ENCODE peak calls at places on chromosome 18, in four cellular contexts. One of them, this sample, is unnamed. For H3K9me3, the result is how much of the 10 kb centered on the place peaks cover.

GRCh38 chr18:38706373-38706772 is 1140.8 kb upstream of the CELF4 start:
- DNase-seq in K562: no peak
- DNase-seq in HepG2: no peak
- DNase-seq in HCT116: no peak
- DNase-seq in this sample: no peak

GRCh38 chr18:9095297-9096012 is 7.0 kb upstream of the NDUFV2 start:
- DNase-seq in K562: peak
- DNase-seq in HepG2: peak
- DNase-seq in HCT116: no peak
- DNase-seq in this sample: no peak

GRCh38 chr18:38695559-38696270 is 1130.1 kb upstream of the CELF4 start:
- DNase-seq in K562: no peak
- DNase-seq in HepG2: no peak
- DNase-seq in HCT116: no peak
- DNase-seq in this sample: no peak

GRCh38 chr18:47826157-47827074 is 104.0 kb downstream of the SMAD2 start:
- DNase-seq in K562: no peak
- DNase-seq in HepG2: no peak
- DNase-seq in HCT116: no peak
- DNase-seq in this sample: no peak

GRCh38 chr18:6207941-6208340 is 206.8 kb downstream of the L3MBTL4 start:
- DNase-seq in K562: no peak
- DNase-seq in HepG2: no peak
- DNase-seq in HCT116: no peak
- DNase-seq in this sample: no peak

GRCh38 chr18:13279181-13280065 is 60.9 kb downstream of the LDLRAD4 start:
- DNase-seq in K562: no peak
- DNase-seq in HepG2: no peak
- DNase-seq in HCT116: no peak
- DNase-seq in this sample: no peak

GRCh38 chr18:61714421-61714820 is 178.4 kb downstream of the RNF152 start:
- DNase-seq in K562: no peak
- DNase-seq in HepG2: no peak
- DNase-seq in HCT116: no peak
- DNase-seq in this sample: no peak

GRCh38 chr18:46051731-46052461 is 20.2 kb downstream of the PSTPIP2 start:
- DNase-seq in K562: no peak
- DNase-seq in HepG2: peak
- DNase-seq in HCT116: no peak
- DNase-seq in this sample: no peak

GRCh38 chr18:39966275-39966674 is 1988.8 kb upstream of the PIK3C3 start:
- DNase-seq in K562: no peak
- DNase-seq in HepG2: no peak
- DNase-seq in HCT116: no peak
- DNase-seq in this sample: no peak

GRCh38 chr18:45837283-45838070 is 12.0 kb downstream of the SIGLEC15 start:
- DNase-seq in K562: no peak
- DNase-seq in HepG2: no peak
- DNase-seq in HCT116: no peak
- DNase-seq in this sample: no peak

GRCh38 chr18:30134020-30134419 is 908.5 kb downstream of the DSC3 start:
- DNase-seq in K562: no peak
- DNase-seq in HepG2: no peak
- DNase-seq in HCT116: no peak
- DNase-seq in this sample: no peak

GRCh38 chr18:46877329-46877987 is 39.8 kb downstream of the PIAS2 start:
- DNase-seq in K562: no peak
- DNase-seq in HepG2: no peak
- DNase-seq in HCT116: no peak
- DNase-seq in this sample: no peak

GRCh38 chr18:50475538-50476193 is 84.2 kb upstream of the MAPK4 start:
- DNase-seq in K562: no peak
- DNase-seq in HepG2: peak
- DNase-seq in HCT116: no peak
- DNase-seq in this sample: no peak

GRCh38 chr18:28459587-28459986 is 282.7 kb upstream of the CDH2 start:
- DNase-seq in K562: no peak
- DNase-seq in HepG2: peak
- DNase-seq in HCT116: no peak
- DNase-seq in this sample: no peak

GRCh38 chr18:8254664-8255063 is 354.6 kb upstream of the RAB12 start:
- DNase-seq in K562: no peak
- DNase-seq in HepG2: no peak
- DNase-seq in HCT116: no peak
- DNase-seq in this sample: no peak

GRCh38 chr18:32450026-32450681 is 20.5 kb downstream of the GAREM1 start:
- DNase-seq in K562: no peak
- DNase-seq in HepG2: no peak
- DNase-seq in HCT116: no peak
- DNase-seq in this sample: no peak

GRCh38 chr18:72187956-72188355 is 356.2 kb downstream of the CBLN2 start:
- DNase-seq in K562: no peak
- DNase-seq in HepG2: no peak
- DNase-seq in HCT116: no peak
- DNase-seq in this sample: no peak

GRCh38 chr18:1455605-1456004 is 550.9 kb downstream of the ADCYAP1 start:
- DNase-seq in K562: no peak
- DNase-seq in HepG2: no peak
- DNase-seq in HCT116: no peak
- DNase-seq in this sample: no peak
- H3K9me3 ChIP-seq in K562: under half
- H3K9me3 ChIP-seq in HepG2: under half
- H3K9me3 ChIP-seq in HCT116: under half
- H3K9me3 ChIP-seq in this sample: under half

DNA sequence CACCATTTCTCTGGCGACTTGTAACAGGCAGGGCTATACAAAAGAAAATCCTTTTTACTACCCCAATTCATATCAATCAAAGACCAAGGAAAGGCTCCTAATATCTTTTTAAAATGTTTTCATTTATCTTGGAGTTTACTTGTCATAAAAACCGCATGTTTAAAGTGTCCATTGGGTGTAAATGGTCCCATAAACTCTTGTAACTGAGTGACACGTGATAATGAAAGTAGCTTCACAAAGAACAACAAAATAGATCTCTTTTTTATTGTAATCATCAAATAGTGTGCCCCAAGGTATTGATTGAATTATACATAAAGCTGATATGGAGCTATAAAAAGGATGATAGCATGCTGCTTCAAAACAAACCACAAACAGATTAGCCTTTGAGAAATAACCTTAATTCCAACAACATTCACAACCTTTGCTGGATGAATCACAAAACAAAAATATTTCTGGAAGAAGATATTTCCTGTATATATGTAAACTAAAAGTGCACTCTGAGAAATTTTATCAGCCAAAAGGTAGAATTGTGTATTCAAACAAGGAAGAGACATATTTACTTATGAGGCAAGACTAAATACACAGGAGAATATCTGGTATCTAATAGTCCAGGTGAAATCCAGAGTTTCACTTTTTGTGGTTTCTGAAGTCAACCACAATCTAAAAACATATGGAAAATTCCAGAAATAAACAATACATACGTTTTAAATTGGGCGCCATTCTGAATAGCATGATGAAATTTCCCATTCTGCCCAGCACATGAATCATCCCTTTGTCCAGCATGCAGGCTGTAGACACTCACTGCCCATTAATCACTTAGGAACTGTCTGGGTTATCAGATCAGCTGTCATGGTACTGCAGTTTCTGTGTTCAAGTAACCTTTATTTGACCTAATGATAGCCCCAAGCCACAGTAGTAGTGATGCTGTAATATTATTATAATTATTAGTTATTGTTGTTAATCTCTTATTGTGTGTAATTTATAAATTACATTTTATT is 237.5 kb downstream of the PIK3C3 start:
- DNase-seq in K562: no peak
- DNase-seq in HepG2: peak
- DNase-seq in HCT116: no peak
- DNase-seq in this sample: no peak
- TF ChIP-seq TCF7L2 in K562: no peak
- TF ChIP-seq TCF7L2 in HepG2: no peak
- TF ChIP-seq TCF7L2 in HCT116: no peak
- TF ChIP-seq TCF7L2 in this sample: no peak

GRCh38 chr18:23876496-23876895 is 138.1 kb upstream of the TTC39C start:
- DNase-seq in K562: no peak
- DNase-seq in HepG2: no peak
- DNase-seq in HCT116: no peak
- DNase-seq in this sample: no peak

GRCh38 chr18:23876921-23877320 is 137.6 kb upstream of the TTC39C start:
- DNase-seq in K562: no peak
- DNase-seq in HepG2: no peak
- DNase-seq in HCT116: no peak
- DNase-seq in this sample: no peak

GRCh38 chr18:23875966-23876365 is 138.6 kb upstream of the TTC39C start:
- DNase-seq in K562: no peak
- DNase-seq in HepG2: no peak
- DNase-seq in HCT116: no peak
- DNase-seq in this sample: no peak

GRCh38 chr18:23878336-23878900 is 136.1 kb upstream of the TTC39C start:
- DNase-seq in K562: no peak
- DNase-seq in HepG2: no peak
- DNase-seq in HCT116: no peak
- DNase-seq in this sample: no peak

DNA sequence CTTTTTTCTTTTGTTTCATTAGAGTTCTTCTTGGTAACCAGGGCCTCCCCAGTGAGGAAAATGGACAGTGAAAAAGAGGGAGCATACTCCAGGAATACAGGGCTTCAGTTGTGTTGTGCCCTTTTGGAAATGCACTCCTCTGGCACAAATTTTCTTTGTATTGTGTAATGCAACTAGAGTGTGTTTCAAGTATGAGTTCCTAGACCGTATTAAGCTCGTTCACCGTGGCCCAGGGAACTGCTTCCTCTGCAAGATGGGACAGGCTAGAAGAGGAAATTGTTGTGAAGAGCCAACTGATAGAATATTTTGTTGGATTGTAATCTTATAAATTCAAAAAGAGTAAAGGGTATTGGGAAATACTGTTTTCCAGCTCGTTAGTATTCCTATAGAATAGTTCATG is 137.2 kb upstream of the TTC39C start:
- DNase-seq in K562: no peak
- DNase-seq in HepG2: no peak
- DNase-seq in HCT116: no peak
- DNase-seq in this sample: no peak
- H3K27ac ChIP-seq in K562: no peak
- H3K27ac ChIP-seq in HepG2: no peak
- H3K27ac ChIP-seq in HCT116: no peak
- H3K27ac ChIP-seq in this sample: no peak

DNA sequence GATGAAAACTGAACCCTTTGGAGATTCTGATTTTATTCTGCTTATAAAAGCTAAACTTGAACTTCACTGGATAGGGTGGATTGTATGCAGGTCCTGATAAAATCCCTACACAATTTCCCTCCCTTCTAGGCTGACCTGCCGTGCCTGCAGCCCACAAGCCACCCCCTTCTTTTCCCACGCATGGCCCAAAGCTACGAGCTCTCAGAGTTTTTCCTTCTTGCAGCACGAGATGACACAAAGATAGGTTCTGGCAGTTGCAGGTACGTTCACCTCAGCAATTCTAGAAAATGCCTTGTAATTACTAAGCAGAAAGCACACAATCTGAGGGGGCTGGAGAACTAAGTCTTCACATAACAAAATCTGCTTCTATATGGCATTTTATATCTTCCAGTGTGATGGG is 110.6 kb upstream of the ATP8B1 start:
- DNase-seq in K562: no peak
- DNase-seq in HepG2: no peak
- DNase-seq in HCT116: no peak
- DNase-seq in this sample: no peak
- H3K9me3 ChIP-seq in K562: under half
- H3K9me3 ChIP-seq in HepG2: under half
- H3K9me3 ChIP-seq in HCT116: under half
- H3K9me3 ChIP-seq in this sample: under half